ENCODE peak calls at places on chromosomes 5 and 9, in six cellular contexts. One of them, this sample, is unnamed.

GRCh38 chr9:109730228-109730627 is 49.8 kb upstream of the PALM2AKAP2 start:
- DNase-seq in tibial nerve: no peak
- DNase-seq in foreskin fibroblast: no peak
- DNase-seq in AG09309: no peak
- DNase-seq in fibroblast of lung: no peak
- DNase-seq in suprapubic skin: no peak
- DNase-seq in this sample: no peak

GRCh38 chr5:79020861-79021561 is 35.9 kb upstream of the ARSB start:
- DNase-seq in suprapubic skin: no peak
- DNase-seq in foreskin fibroblast: peak
- DNase-seq in tibial nerve: no peak
- DNase-seq in fibroblast of lung: peak
- DNase-seq in AG09309: peak
- DNase-seq in this sample: peak

GRCh38 chr9:113598451-113598850 is 134.9 kb downstream of the RGS3 start:
- DNase-seq in foreskin fibroblast: no peak
- DNase-seq in tibial nerve: no peak
- DNase-seq in suprapubic skin: no peak
- DNase-seq in fibroblast of lung: no peak
- DNase-seq in AG09309: no peak
- DNase-seq in this sample: no peak

GRCh38 chr5:60487885-60488425 is 212.0 kb downstream of the DEPDC1B start:
- DNase-seq in AG09309: no peak
- DNase-seq in suprapubic skin: no peak
- DNase-seq in tibial nerve: no peak
- DNase-seq in foreskin fibroblast: peak
- DNase-seq in fibroblast of lung: peak
- DNase-seq in this sample: no peak

GRCh38 chr9:68502279-68502678 is 38.4 kb downstream of the TMEM252 start:
- DNase-seq in fibroblast of lung: no peak
- DNase-seq in AG09309: no peak
- DNase-seq in foreskin fibroblast: no peak
- DNase-seq in tibial nerve: no peak
- DNase-seq in suprapubic skin: no peak
- DNase-seq in this sample: no peak

GRCh38 chr5:120314201-120314600 is 149.9 kb upstream of the PRR16 start:
- DNase-seq in tibial nerve: no peak
- DNase-seq in fibroblast of lung: peak
- DNase-seq in foreskin fibroblast: peak
- DNase-seq in AG09309: no peak
- DNase-seq in suprapubic skin: no peak
- DNase-seq in this sample: peak

GRCh38 chr9:2324742-2325141 is 296.8 kb upstream of the VLDLR start:
- DNase-seq in fibroblast of lung: no peak
- DNase-seq in foreskin fibroblast: no peak
- DNase-seq in suprapubic skin: no peak
- DNase-seq in AG09309: no peak
- DNase-seq in tibial nerve: no peak
- DNase-seq in this sample: no peak

GRCh38 chr5:1041225-1042186 is 32.9 kb downstream of the NKD2 start:
- DNase-seq in AG09309: no peak
- DNase-seq in suprapubic skin: peak
- DNase-seq in tibial nerve: no peak
- DNase-seq in fibroblast of lung: no peak
- DNase-seq in foreskin fibroblast: no peak
- DNase-seq in this sample: no peak

GRCh38 chr9:124448019-124448418 is 2.2 kb upstream of the ADGRD2 start:
- DNase-seq in suprapubic skin: no peak
- DNase-seq in fibroblast of lung: no peak
- DNase-seq in tibial nerve: no peak
- DNase-seq in foreskin fibroblast: no peak
- DNase-seq in AG09309: no peak
- DNase-seq in this sample: no peak

GRCh38 chr9:128007566-128008138 is 26.9 kb upstream of the EEIG1 start:
- DNase-seq in foreskin fibroblast: peak
- DNase-seq in tibial nerve: no peak
- DNase-seq in fibroblast of lung: peak
- DNase-seq in AG09309: no peak
- DNase-seq in suprapubic skin: no peak
- DNase-seq in this sample: peak

GRCh38 chr9:116937361-116937760 is 250.3 kb downstream of the TRIM32 start:
- DNase-seq in fibroblast of lung: no peak
- DNase-seq in foreskin fibroblast: no peak
- DNase-seq in AG09309: no peak
- DNase-seq in tibial nerve: no peak
- DNase-seq in suprapubic skin: no peak
- DNase-seq in this sample: peak

GRCh38 chr5:142063878-142064331 is 44.7 kb upstream of the NDFIP1 start:
- DNase-seq in AG09309: peak
- DNase-seq in fibroblast of lung: peak
- DNase-seq in tibial nerve: peak
- DNase-seq in foreskin fibroblast: peak
- DNase-seq in suprapubic skin: peak
- DNase-seq in this sample: peak

GRCh38 chr5:33409435-33410146 is 31.2 kb upstream of the TARS1 start:
- DNase-seq in AG09309: no peak
- DNase-seq in suprapubic skin: no peak
- DNase-seq in fibroblast of lung: peak
- DNase-seq in foreskin fibroblast: peak
- DNase-seq in tibial nerve: no peak
- DNase-seq in this sample: peak

GRCh38 chr5:134784241-134784920 is 25.8 kb downstream of the DDX46 start:
- DNase-seq in tibial nerve: no peak
- DNase-seq in foreskin fibroblast: no peak
- DNase-seq in suprapubic skin: no peak
- DNase-seq in AG09309: no peak
- DNase-seq in fibroblast of lung: peak
- DNase-seq in this sample: no peak

GRCh38 chr5:155189981-155190380 is 176.4 kb downstream of the KIF4B start:
- DNase-seq in tibial nerve: no peak
- DNase-seq in foreskin fibroblast: no peak
- DNase-seq in fibroblast of lung: no peak
- DNase-seq in AG09309: no peak
- DNase-seq in suprapubic skin: no peak
- DNase-seq in this sample: no peak

GRCh38 chr9:33446507-33447403 is 638 bp downstream of the AQP3 start:
- DNase-seq in foreskin fibroblast: peak
- DNase-seq in tibial nerve: no peak
- DNase-seq in AG09309: no peak
- DNase-seq in suprapubic skin: no peak
- DNase-seq in fibroblast of lung: peak
- DNase-seq in this sample: peak

GRCh38 chr5:132058646-132059042 is 1.8 kb upstream of the IL3 start:
- DNase-seq in tibial nerve: no peak
- DNase-seq in AG09309: no peak
- DNase-seq in foreskin fibroblast: no peak
- DNase-seq in fibroblast of lung: no peak
- DNase-seq in suprapubic skin: peak
- DNase-seq in this sample: no peak

GRCh38 chr5:355379-355935 is 33.9 kb downstream of the AHRR start:
- DNase-seq in fibroblast of lung: no peak
- DNase-seq in tibial nerve: no peak
- DNase-seq in AG09309: no peak
- DNase-seq in foreskin fibroblast: no peak
- DNase-seq in suprapubic skin: peak
- DNase-seq in this sample: no peak

GRCh38 chr9:14271078-14271673 is 42.8 kb downstream of the NFIB start:
- DNase-seq in fibroblast of lung: peak
- DNase-seq in foreskin fibroblast: peak
- DNase-seq in AG09309: no peak
- DNase-seq in tibial nerve: peak
- DNase-seq in suprapubic skin: no peak
- DNase-seq in this sample: peak

GRCh38 chr9:18067553-18068120 is 406.3 kb upstream of the ADAMTSL1 start:
- DNase-seq in AG09309: no peak
- DNase-seq in foreskin fibroblast: no peak
- DNase-seq in tibial nerve: no peak
- DNase-seq in fibroblast of lung: no peak
- DNase-seq in suprapubic skin: no peak
- DNase-seq in this sample: no peak

GRCh38 chr5:176650354-176650884 is 3.1 kb downstream of the TSPAN17 start:
- DNase-seq in tibial nerve: no peak
- DNase-seq in fibroblast of lung: no peak
- DNase-seq in AG09309: no peak
- DNase-seq in foreskin fibroblast: no peak
- DNase-seq in suprapubic skin: no peak
- DNase-seq in this sample: no peak

GRCh38 chr5:170126626-170127025 is 20.9 kb downstream of the FOXI1 start:
- DNase-seq in foreskin fibroblast: no peak
- DNase-seq in fibroblast of lung: no peak
- DNase-seq in tibial nerve: no peak
- DNase-seq in AG09309: no peak
- DNase-seq in suprapubic skin: no peak
- DNase-seq in this sample: no peak

GRCh38 chr5:25458628-25459027 is 813.9 kb upstream of the CDH10 start:
- DNase-seq in AG09309: no peak
- DNase-seq in fibroblast of lung: no peak
- DNase-seq in suprapubic skin: no peak
- DNase-seq in foreskin fibroblast: no peak
- DNase-seq in tibial nerve: no peak
- DNase-seq in this sample: no peak

GRCh38 chr5:3534997-3535396 is 60.6 kb upstream of the IRX1 start:
- DNase-seq in tibial nerve: no peak
- DNase-seq in fibroblast of lung: no peak
- DNase-seq in suprapubic skin: no peak
- DNase-seq in AG09309: no peak
- DNase-seq in foreskin fibroblast: no peak
- DNase-seq in this sample: no peak

GRCh38 chr5:65512170-65512937 is 30.6 kb upstream of the ADAMTS6 start:
- DNase-seq in fibroblast of lung: peak
- DNase-seq in foreskin fibroblast: no peak
- DNase-seq in tibial nerve: no peak
- DNase-seq in AG09309: no peak
- DNase-seq in suprapubic skin: no peak
- DNase-seq in this sample: peak

GRCh38 chr5:53151713-53152458 is 42.3 kb upstream of the MOCS2 start:
- DNase-seq in tibial nerve: no peak
- DNase-seq in AG09309: peak
- DNase-seq in fibroblast of lung: peak
- DNase-seq in foreskin fibroblast: peak
- DNase-seq in suprapubic skin: no peak
- DNase-seq in this sample: peak

GRCh38 chr5:36599986-36600779 is 6.2 kb upstream of the SLC1A3 start:
- DNase-seq in suprapubic skin: no peak
- DNase-seq in foreskin fibroblast: peak
- DNase-seq in fibroblast of lung: peak
- DNase-seq in AG09309: peak
- DNase-seq in tibial nerve: no peak
- DNase-seq in this sample: no peak

GRCh38 chr5:124652892-124653441 is 93.5 kb downstream of the ZNF608 start:
- DNase-seq in suprapubic skin: no peak
- DNase-seq in tibial nerve: no peak
- DNase-seq in foreskin fibroblast: no peak
- DNase-seq in fibroblast of lung: no peak
- DNase-seq in AG09309: no peak
- DNase-seq in this sample: no peak

GRCh38 chr5:124654418-124654817 is 92.0 kb downstream of the ZNF608 start:
- DNase-seq in fibroblast of lung: no peak
- DNase-seq in AG09309: no peak
- DNase-seq in suprapubic skin: no peak
- DNase-seq in tibial nerve: no peak
- DNase-seq in foreskin fibroblast: no peak
- DNase-seq in this sample: no peak

GRCh38 chr5:124658867-124659557 is 87.4 kb downstream of the ZNF608 start:
- DNase-seq in foreskin fibroblast: no peak
- DNase-seq in suprapubic skin: no peak
- DNase-seq in tibial nerve: no peak
- DNase-seq in AG09309: no peak
- DNase-seq in fibroblast of lung: no peak
- DNase-seq in this sample: no peak

GRCh38 chr5:124655211-124655880 is 91.1 kb downstream of the ZNF608 start:
- DNase-seq in AG09309: no peak
- DNase-seq in fibroblast of lung: peak
- DNase-seq in suprapubic skin: no peak
- DNase-seq in foreskin fibroblast: peak
- DNase-seq in tibial nerve: no peak
- DNase-seq in this sample: peak

GRCh38 chr5:124655943-124656459 is 90.4 kb downstream of the ZNF608 start:
- DNase-seq in tibial nerve: no peak
- DNase-seq in foreskin fibroblast: peak
- DNase-seq in AG09309: no peak
- DNase-seq in fibroblast of lung: peak
- DNase-seq in suprapubic skin: no peak
- DNase-seq in this sample: peak
- H3K4me3 ChIP-seq in tibial nerve: no peak
- H3K4me3 ChIP-seq in foreskin fibroblast: no peak
- H3K4me3 ChIP-seq in AG09309: no peak
- H3K4me3 ChIP-seq in fibroblast of lung: peak
- H3K4me3 ChIP-seq in suprapubic skin: peak
- H3K4me3 ChIP-seq in this sample: no peak

GRCh38 chr5:77452351-77452750 is 39.8 kb downstream of the WDR41 start:
- DNase-seq in foreskin fibroblast: no peak
- DNase-seq in suprapubic skin: no peak
- DNase-seq in fibroblast of lung: peak
- DNase-seq in tibial nerve: no peak
- DNase-seq in AG09309: no peak
- DNase-seq in this sample: no peak
- TF ChIP-seq CTCF in foreskin fibroblast: no peak
- TF ChIP-seq CTCF in suprapubic skin: no peak
- TF ChIP-seq CTCF in fibroblast of lung: no peak
- TF ChIP-seq CTCF in tibial nerve: no peak
- TF ChIP-seq CTCF in AG09309: no peak
- TF ChIP-seq CTCF in this sample: no peak

GRCh38 chr9:89177021-89177400 is 1.6 kb downstream of the SHC3 start:
- DNase-seq in AG09309: no peak
- DNase-seq in suprapubic skin: no peak
- DNase-seq in tibial nerve: no peak
- DNase-seq in fibroblast of lung: peak
- DNase-seq in foreskin fibroblast: no peak
- DNase-seq in this sample: peak
- H3K4me3 ChIP-seq in AG09309: peak
- H3K4me3 ChIP-seq in suprapubic skin: peak
- H3K4me3 ChIP-seq in tibial nerve: no peak
- H3K4me3 ChIP-seq in fibroblast of lung: peak
- H3K4me3 ChIP-seq in foreskin fibroblast: peak
- H3K4me3 ChIP-seq in this sample: peak

GRCh38 chr9:79567671-79568098 is 4.1 kb upstream of the TLE4 start:
- DNase-seq in tibial nerve: no peak
- DNase-seq in suprapubic skin: no peak
- DNase-seq in foreskin fibroblast: no peak
- DNase-seq in AG09309: no peak
- DNase-seq in fibroblast of lung: no peak
- DNase-seq in this sample: no peak
- TF ChIP-seq CTCF in tibial nerve: no peak
- TF ChIP-seq CTCF in suprapubic skin: no peak
- TF ChIP-seq CTCF in foreskin fibroblast: no peak
- TF ChIP-seq CTCF in AG09309: no peak
- TF ChIP-seq CTCF in fibroblast of lung: no peak
- TF ChIP-seq CTCF in this sample: no peak

GRCh38 chr5:75236322-75237316 is at the start of gene ANKRD31:
- DNase-seq in AG09309: peak
- DNase-seq in fibroblast of lung: peak
- DNase-seq in suprapubic skin: peak
- DNase-seq in tibial nerve: peak
- DNase-seq in foreskin fibroblast: peak
- DNase-seq in this sample: peak

GRCh38 chr5:75235711-75236110 is 967 bp downstream of the ANKRD31 start:
- DNase-seq in tibial nerve: no peak
- DNase-seq in AG09309: no peak
- DNase-seq in fibroblast of lung: no peak
- DNase-seq in foreskin fibroblast: no peak
- DNase-seq in suprapubic skin: no peak
- DNase-seq in this sample: no peak

GRCh38 chr5:75239681-75240080 is 3.0 kb upstream of the ANKRD31 start:
- DNase-seq in tibial nerve: no peak
- DNase-seq in foreskin fibroblast: no peak
- DNase-seq in AG09309: no peak
- DNase-seq in fibroblast of lung: no peak
- DNase-seq in suprapubic skin: no peak
- DNase-seq in this sample: peak

GRCh38 chr5:75234251-75234650 is 2.4 kb downstream of the ANKRD31 start:
- DNase-seq in suprapubic skin: no peak
- DNase-seq in tibial nerve: no peak
- DNase-seq in foreskin fibroblast: no peak
- DNase-seq in fibroblast of lung: no peak
- DNase-seq in AG09309: no peak
- DNase-seq in this sample: no peak
- H3K4me3 ChIP-seq in suprapubic skin: no peak
- H3K4me3 ChIP-seq in tibial nerve: no peak
- H3K4me3 ChIP-seq in foreskin fibroblast: no peak
- H3K4me3 ChIP-seq in fibroblast of lung: no peak
- H3K4me3 ChIP-seq in AG09309: no peak
- H3K4me3 ChIP-seq in this sample: no peak